ENCODE peak calls at places on chromosomes 12 and 14, in nine cellular contexts. One of them, this sample, is unnamed.

GRCh38 chr14:59376691-59377090 is 88.5 kb downstream of the GPR135 start:
- DNase-seq in natural killer cell: no peak
- DNase-seq in lung: no peak
- DNase-seq in left lung: no peak
- DNase-seq in colonic mucosa: no peak
- DNase-seq in WTC11: no peak
- DNase-seq in AG10803: no peak
- DNase-seq in CD8-positive, alpha-beta T cell: no peak
- DNase-seq in OCI-LY7: no peak
- DNase-seq in this sample: no peak

GRCh38 chr14:54808326-54809161 is 94.1 kb downstream of the GCH1 start:
- DNase-seq in OCI-LY7: no peak
- DNase-seq in AG10803: no peak
- DNase-seq in lung: no peak
- DNase-seq in natural killer cell: no peak
- DNase-seq in left lung: no peak
- DNase-seq in CD8-positive, alpha-beta T cell: no peak
- DNase-seq in WTC11: no peak
- DNase-seq in colonic mucosa: no peak
- DNase-seq in this sample: no peak

GRCh38 chr12:69497308-69498026 is 27.3 kb downstream of the FRS2 start:
- DNase-seq in left lung: no peak
- DNase-seq in WTC11: no peak
- DNase-seq in natural killer cell: no peak
- DNase-seq in CD8-positive, alpha-beta T cell: no peak
- DNase-seq in colonic mucosa: no peak
- DNase-seq in AG10803: no peak
- DNase-seq in lung: no peak
- DNase-seq in OCI-LY7: no peak
- DNase-seq in this sample: peak

GRCh38 chr12:68374315-68374982 is 42.3 kb upstream of the MDM1 start:
- DNase-seq in CD8-positive, alpha-beta T cell: peak
- DNase-seq in AG10803: no peak
- DNase-seq in natural killer cell: no peak
- DNase-seq in lung: no peak
- DNase-seq in left lung: no peak
- DNase-seq in WTC11: no peak
- DNase-seq in colonic mucosa: no peak
- DNase-seq in OCI-LY7: no peak
- DNase-seq in this sample: peak

GRCh38 chr14:50768693-50769092 is 62.3 kb downstream of the NIN start:
- DNase-seq in left lung: no peak
- DNase-seq in AG10803: peak
- DNase-seq in lung: no peak
- DNase-seq in colonic mucosa: no peak
- DNase-seq in WTC11: no peak
- DNase-seq in natural killer cell: no peak
- DNase-seq in CD8-positive, alpha-beta T cell: no peak
- DNase-seq in OCI-LY7: no peak
- DNase-seq in this sample: no peak

GRCh38 chr12:11653215-11653753 is 3.8 kb downstream of the ETV6 start:
- DNase-seq in OCI-LY7: peak
- DNase-seq in WTC11: no peak
- DNase-seq in colonic mucosa: no peak
- DNase-seq in natural killer cell: peak
- DNase-seq in left lung: no peak
- DNase-seq in CD8-positive, alpha-beta T cell: no peak
- DNase-seq in AG10803: peak
- DNase-seq in lung: no peak
- DNase-seq in this sample: peak

GRCh38 chr12:49876070-49876469 is 27.6 kb downstream of the FAIM2 start:
- DNase-seq in AG10803: no peak
- DNase-seq in colonic mucosa: no peak
- DNase-seq in OCI-LY7: no peak
- DNase-seq in WTC11: no peak
- DNase-seq in CD8-positive, alpha-beta T cell: no peak
- DNase-seq in left lung: no peak
- DNase-seq in natural killer cell: no peak
- DNase-seq in lung: no peak
- DNase-seq in this sample: no peak

GRCh38 chr12:32208355-32208754 is 101.7 kb downstream of the BICD1 start:
- DNase-seq in left lung: no peak
- DNase-seq in CD8-positive, alpha-beta T cell: no peak
- DNase-seq in lung: no peak
- DNase-seq in AG10803: no peak
- DNase-seq in colonic mucosa: no peak
- DNase-seq in WTC11: no peak
- DNase-seq in natural killer cell: no peak
- DNase-seq in OCI-LY7: no peak
- DNase-seq in this sample: no peak

GRCh38 chr12:42792265-42792664 is 202.7 kb upstream of the PRICKLE1 start:
- DNase-seq in WTC11: no peak
- DNase-seq in natural killer cell: no peak
- DNase-seq in left lung: no peak
- DNase-seq in colonic mucosa: no peak
- DNase-seq in lung: no peak
- DNase-seq in OCI-LY7: no peak
- DNase-seq in AG10803: no peak
- DNase-seq in CD8-positive, alpha-beta T cell: no peak
- DNase-seq in this sample: no peak

DNA sequence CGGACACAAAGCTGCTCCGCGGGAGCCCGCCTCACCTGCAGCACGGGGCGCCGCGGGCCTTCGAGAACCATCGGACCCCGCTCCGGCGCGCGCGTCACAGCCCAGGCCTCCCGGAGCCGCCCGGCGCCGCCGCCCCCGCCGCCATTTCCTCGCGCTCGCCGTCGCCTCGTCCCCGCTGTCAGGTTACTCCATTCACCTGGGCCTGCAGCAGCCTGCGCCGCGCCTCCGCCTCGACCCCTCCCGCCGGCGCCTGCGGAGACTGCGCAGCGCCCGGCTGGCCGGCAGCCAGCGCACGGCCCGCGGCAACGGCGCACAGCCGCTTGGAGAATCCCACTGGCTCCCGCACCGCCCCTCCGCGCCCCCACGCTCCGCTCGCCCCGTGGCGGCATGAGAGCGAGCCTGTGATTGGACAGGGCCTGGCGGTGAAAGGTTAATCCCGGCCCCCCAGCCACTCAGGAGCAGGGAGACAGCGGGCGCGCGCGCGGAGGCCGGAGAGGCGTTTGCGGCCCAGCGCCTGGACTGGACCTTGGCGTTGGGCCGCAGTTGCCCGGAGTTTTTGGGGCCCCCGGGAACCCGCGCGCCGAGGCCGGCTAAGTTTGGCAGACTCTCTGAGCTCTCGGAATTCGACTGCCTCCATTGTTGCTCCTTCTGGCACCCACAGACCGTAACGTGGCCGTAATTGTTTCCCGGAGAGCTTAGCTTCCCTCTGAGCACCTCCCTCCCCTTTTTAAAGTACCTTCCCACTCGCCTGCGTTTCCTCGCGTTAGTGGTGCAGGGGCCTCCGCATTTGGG is at the start of gene DICER1:
- DNase-seq in OCI-LY7: peak
- DNase-seq in colonic mucosa: peak
- DNase-seq in natural killer cell: peak
- DNase-seq in WTC11: peak
- DNase-seq in CD8-positive, alpha-beta T cell: peak
- DNase-seq in left lung: peak
- DNase-seq in lung: peak
- DNase-seq in AG10803: peak
- DNase-seq in this sample: peak
- TF ChIP-seq CTCF in OCI-LY7: no peak
- TF ChIP-seq CTCF in colonic mucosa: no peak
- TF ChIP-seq CTCF in natural killer cell: no peak
- TF ChIP-seq CTCF in WTC11: no peak
- TF ChIP-seq CTCF in CD8-positive, alpha-beta T cell: no peak
- TF ChIP-seq CTCF in left lung: no peak
- TF ChIP-seq CTCF in lung: no peak
- TF ChIP-seq CTCF in AG10803: no peak
- TF ChIP-seq CTCF in this sample: no peak

GRCh38 chr14:20818861-20819260 is 16.2 kb upstream of the RNASE1 start:
- DNase-seq in left lung: no peak
- DNase-seq in CD8-positive, alpha-beta T cell: no peak
- DNase-seq in natural killer cell: no peak
- DNase-seq in lung: no peak
- DNase-seq in AG10803: no peak
- DNase-seq in WTC11: peak
- DNase-seq in OCI-LY7: no peak
- DNase-seq in colonic mucosa: no peak
- DNase-seq in this sample: no peak
- TF ChIP-seq CTCF in left lung: peak
- TF ChIP-seq CTCF in CD8-positive, alpha-beta T cell: no peak
- TF ChIP-seq CTCF in natural killer cell: no peak
- TF ChIP-seq CTCF in lung: no peak
- TF ChIP-seq CTCF in AG10803: no peak
- TF ChIP-seq CTCF in WTC11: no peak
- TF ChIP-seq CTCF in OCI-LY7: peak
- TF ChIP-seq CTCF in colonic mucosa: no peak
- TF ChIP-seq CTCF in this sample: no peak

GRCh38 chr12:16854465-16854864 is 248.5 kb upstream of the LMO3 start:
- DNase-seq in natural killer cell: no peak
- DNase-seq in WTC11: no peak
- DNase-seq in lung: no peak
- DNase-seq in OCI-LY7: no peak
- DNase-seq in left lung: no peak
- DNase-seq in colonic mucosa: no peak
- DNase-seq in CD8-positive, alpha-beta T cell: no peak
- DNase-seq in AG10803: no peak
- DNase-seq in this sample: no peak
- TF ChIP-seq CTCF in natural killer cell: no peak
- TF ChIP-seq CTCF in WTC11: no peak
- TF ChIP-seq CTCF in lung: no peak
- TF ChIP-seq CTCF in OCI-LY7: no peak
- TF ChIP-seq CTCF in left lung: no peak
- TF ChIP-seq CTCF in colonic mucosa: no peak
- TF ChIP-seq CTCF in CD8-positive, alpha-beta T cell: no peak
- TF ChIP-seq CTCF in AG10803: no peak
- TF ChIP-seq CTCF in this sample: no peak

DNA sequence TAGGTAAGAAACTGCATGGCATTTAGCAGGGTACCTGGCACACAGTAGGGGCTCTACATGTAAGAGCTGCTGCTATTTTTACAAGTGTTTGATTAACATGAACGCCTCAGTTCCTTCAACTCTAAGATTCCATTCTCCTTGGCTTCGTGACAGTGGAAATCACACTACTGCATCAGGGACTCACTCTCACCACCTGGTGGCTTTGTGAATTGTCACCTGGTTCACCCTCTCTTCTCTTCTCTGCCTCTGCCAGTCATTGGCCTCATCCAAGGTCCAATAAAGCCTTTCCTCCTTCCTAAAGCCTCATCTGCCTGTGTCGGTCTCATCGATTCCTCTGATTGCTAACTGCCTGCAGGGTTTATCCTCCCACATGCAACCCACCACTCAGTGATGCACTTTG is 476.4 kb downstream of the VRK1 start:
- DNase-seq in colonic mucosa: no peak
- DNase-seq in CD8-positive, alpha-beta T cell: no peak
- DNase-seq in AG10803: no peak
- DNase-seq in WTC11: no peak
- DNase-seq in natural killer cell: no peak
- DNase-seq in OCI-LY7: no peak
- DNase-seq in lung: no peak
- DNase-seq in left lung: no peak
- DNase-seq in this sample: no peak
- TF ChIP-seq CTCF in colonic mucosa: no peak
- TF ChIP-seq CTCF in CD8-positive, alpha-beta T cell: no peak
- TF ChIP-seq CTCF in AG10803: no peak
- TF ChIP-seq CTCF in WTC11: no peak
- TF ChIP-seq CTCF in natural killer cell: no peak
- TF ChIP-seq CTCF in OCI-LY7: no peak
- TF ChIP-seq CTCF in lung: no peak
- TF ChIP-seq CTCF in left lung: no peak
- TF ChIP-seq CTCF in this sample: no peak

GRCh38 chr12:76055393-76055792 is 23.8 kb upstream of the PHLDA1 start:
- DNase-seq in AG10803: no peak
- DNase-seq in colonic mucosa: no peak
- DNase-seq in lung: no peak
- DNase-seq in CD8-positive, alpha-beta T cell: no peak
- DNase-seq in WTC11: no peak
- DNase-seq in natural killer cell: no peak
- DNase-seq in left lung: no peak
- DNase-seq in OCI-LY7: no peak
- DNase-seq in this sample: no peak
- TF ChIP-seq CTCF in AG10803: no peak
- TF ChIP-seq CTCF in colonic mucosa: no peak
- TF ChIP-seq CTCF in lung: no peak
- TF ChIP-seq CTCF in CD8-positive, alpha-beta T cell: no peak
- TF ChIP-seq CTCF in WTC11: no peak
- TF ChIP-seq CTCF in natural killer cell: no peak
- TF ChIP-seq CTCF in left lung: no peak
- TF ChIP-seq CTCF in OCI-LY7: no peak
- TF ChIP-seq CTCF in this sample: no peak

GRCh38 chr14:99742074-99742473 is 51.1 kb upstream of the EML1 start:
- DNase-seq in colonic mucosa: no peak
- DNase-seq in CD8-positive, alpha-beta T cell: no peak
- DNase-seq in AG10803: no peak
- DNase-seq in OCI-LY7: no peak
- DNase-seq in lung: no peak
- DNase-seq in left lung: no peak
- DNase-seq in WTC11: no peak
- DNase-seq in natural killer cell: no peak
- DNase-seq in this sample: no peak
- TF ChIP-seq CTCF in colonic mucosa: no peak
- TF ChIP-seq CTCF in CD8-positive, alpha-beta T cell: no peak
- TF ChIP-seq CTCF in AG10803: no peak
- TF ChIP-seq CTCF in OCI-LY7: no peak
- TF ChIP-seq CTCF in lung: no peak
- TF ChIP-seq CTCF in left lung: no peak
- TF ChIP-seq CTCF in WTC11: no peak
- TF ChIP-seq CTCF in natural killer cell: no peak
- TF ChIP-seq CTCF in this sample: no peak

GRCh38 chr12:64145226-64145625 is 76.9 kb downstream of the KICS2 start:
- DNase-seq in CD8-positive, alpha-beta T cell: no peak
- DNase-seq in AG10803: no peak
- DNase-seq in WTC11: no peak
- DNase-seq in natural killer cell: no peak
- DNase-seq in left lung: no peak
- DNase-seq in OCI-LY7: no peak
- DNase-seq in lung: no peak
- DNase-seq in colonic mucosa: no peak
- DNase-seq in this sample: no peak
- TF ChIP-seq CTCF in CD8-positive, alpha-beta T cell: no peak
- TF ChIP-seq CTCF in AG10803: no peak
- TF ChIP-seq CTCF in WTC11: no peak
- TF ChIP-seq CTCF in natural killer cell: no peak
- TF ChIP-seq CTCF in left lung: no peak
- TF ChIP-seq CTCF in OCI-LY7: no peak
- TF ChIP-seq CTCF in lung: no peak
- TF ChIP-seq CTCF in colonic mucosa: no peak
- TF ChIP-seq CTCF in this sample: no peak

This sample was measured in GM10248.